ENCODE peak calls at places on chromosomes 3 and 15, in eight cellular contexts. R is PC-9, Y is fibroblast of lung, H is ovary, C is AG04449, O is stomach, T is fibroblast of pulmonary artery, U is left ventricle myocardium inferior. I is an unnamed sample.

GRCh38 chr3:115804722-115805121 is 181.4 kb downstream of the GAP43 start:
- DNase-seq in R (no peak), Y (peak; percentile 92), H (no peak), C (peak; percentile 73), O (no peak), T (peak; percentile 92), U (no peak), I (no peak)

GRCh38 chr3:16066975-16067374 is 107.5 kb upstream of the GALNT15 start:
- DNase-seq in R (no peak), Y (peak; percentile 68), H (no peak), C (peak; percentile 99), O (no peak), T (peak; percentile 77), U (no peak), I (no peak)

GRCh38 chr15:65331811-65332210 is 27.3 kb downstream of the RNU5B-1 start:
- DNase-seq in R (no peak), Y (no peak), H (no peak), C (no peak), O (no peak), T (no peak), U (no peak), I (no peak)

GRCh38 chr3:145673790-145674189 is 487.2 kb downstream of the PLOD2 start:
- DNase-seq in R (no peak), Y (no peak), H (no peak), C (no peak), O (no peak), T (no peak), U (no peak), I (no peak)

GRCh38 chr3:14583543-14584091 is 43.5 kb upstream of the GRIP2 start:
- DNase-seq in R (no peak), Y (no peak), H (no peak), C (no peak), O (no peak), T (no peak), U (no peak), I (no peak)

GRCh38 chr3:103862415-103862814 is 1427.6 kb downstream of the ZPLD1 start:
- DNase-seq in R (no peak), Y (no peak), H (no peak), C (no peak), O (no peak), T (no peak), U (no peak), I (no peak)

GRCh38 chr3:149377408-149378111 is at the start of gene TM4SF1:
- DNase-seq in R (peak; percentile 88), Y (peak; percentile 90), H (peak; percentile 66), C (no peak), O (peak; percentile 65), T (peak; percentile 99), U (peak; percentile 68), I (peak; percentile 97)

GRCh38 chr15:49734831-49735508 is 114.1 kb downstream of the DTWD1 start:
- DNase-seq in R (no peak), Y (no peak), H (no peak), C (no peak), O (no peak), T (no peak), U (no peak), I (no peak)

GRCh38 chr3:53375019-53375418 is 27.7 kb upstream of the DCP1A start:
- DNase-seq in R (peak; percentile 28), Y (peak; percentile 64), H (peak; percentile 28), C (no peak), O (peak; percentile 70), T (peak; percentile 73), U (peak; percentile 36), I (peak; percentile 85)

GRCh38 chr3:94990952-94991705 is 928.3 kb downstream of the NSUN3 start:
- DNase-seq in R (no peak), Y (no peak), H (no peak), C (no peak), O (no peak), T (no peak), U (no peak), I (no peak)

GRCh38 chr15:33540174-33540573 is 229.4 kb downstream of the RYR3 start:
- DNase-seq in R (no peak), Y (no peak), H (no peak), C (no peak), O (no peak), T (no peak), U (no peak), I (no peak)

GRCh38 chr3:24680214-24680967 is 185.7 kb upstream of the THRB start:
- DNase-seq in R (peak; percentile 12), Y (peak; percentile 37), H (peak; percentile 67), C (no peak), O (peak; percentile 66), T (peak; percentile 62), U (peak; percentile 59), I (peak; percentile 84)

GRCh38 chr15:73955326-73955725 is 29.1 kb downstream of the LOXL1 start:
- DNase-seq in R (no peak), Y (no peak), H (no peak), C (no peak), O (no peak), T (no peak), U (no peak), I (no peak)

GRCh38 chr15:47135279-47135678 is 582.0 kb upstream of the SEMA6D start:
- DNase-seq in R (no peak), Y (no peak), H (no peak), C (no peak), O (no peak), T (no peak), U (no peak), I (no peak)

GRCh38 chr3:134430174-134430573 is 55.6 kb downstream of the ANAPC13 start:
- DNase-seq in R (no peak), Y (no peak), H (no peak), C (no peak), O (no peak), T (no peak), U (no peak), I (no peak)

GRCh38 chr3:134425943-134426342 is 51.7 kb upstream of the AMOTL2 start:
- DNase-seq in R (no peak), Y (no peak), H (no peak), C (no peak), O (no peak), T (no peak), U (no peak), I (no peak)

GRCh38 chr3:134428396-134428795 is 54.1 kb upstream of the AMOTL2 start:
- DNase-seq in R (no peak), Y (peak; percentile 13), H (no peak), C (no peak), O (no peak), T (no peak), U (no peak), I (no peak)

GRCh38 chr3:134427400-134428111 is 53.3 kb upstream of the AMOTL2 start:
- DNase-seq in R (peak; percentile 93), Y (peak; percentile 98), H (no peak), C (peak; percentile 99), O (no peak), T (peak; percentile 97), U (no peak), I (peak; percentile 86)

GRCh38 chr3:134426660-134427181 is 52.5 kb upstream of the AMOTL2 start:
- DNase-seq in R (no peak), Y (peak; percentile 79), H (no peak), C (no peak), O (no peak), T (peak; percentile 35), U (no peak), I (no peak)
- TF ChIP-seq CTCF in R (no peak), Y (no peak), H (no peak), C (no peak), O (no peak), T (no peak), U (no peak), I (no peak)

DNA sequence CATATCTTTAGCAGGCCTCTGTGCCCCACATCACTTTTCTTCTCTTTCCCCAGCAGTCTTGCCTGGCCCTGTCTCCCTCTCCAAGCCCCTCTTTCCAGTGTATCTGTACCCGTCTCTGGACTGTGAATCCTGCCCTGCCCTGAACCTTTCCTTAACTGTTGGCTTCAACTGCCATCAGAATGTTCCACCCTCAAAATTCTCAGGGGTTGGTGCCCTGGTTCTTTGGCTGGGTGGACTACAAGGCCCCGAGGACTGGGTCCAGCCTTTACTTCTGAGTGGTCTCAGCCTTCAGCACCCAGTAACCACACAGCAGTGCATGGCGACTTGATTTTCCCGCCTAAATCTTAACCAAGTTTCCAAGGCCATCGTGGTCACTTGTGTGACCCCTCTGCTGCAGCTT is 333.5 kb upstream of the RGMA start:
- DNase-seq in R (no peak), Y (no peak), H (no peak), C (no peak), O (no peak), T (no peak), U (no peak), I (no peak)
- TF ChIP-seq CTCF in R (no peak), Y (no peak), H (no peak), C (no peak), O (no peak), T (no peak), U (no peak), I (no peak)

GRCh38 chr15:81400640-81401236 is 26.7 kb upstream of the TMC3 start:
- DNase-seq in R (no peak), Y (peak; percentile 76), H (no peak), C (no peak), O (no peak), T (peak; percentile 81), U (no peak), I (peak; percentile 33)
- TF ChIP-seq CTCF in R (peak; percentile 74), Y (peak; percentile 80), H (peak; percentile 49), C (peak; percentile 65), O (no peak), T (peak; percentile 77), U (peak; percentile 86), I (peak; percentile 39)

GRCh38 chr3:13160619-13161018 is 87.4 kb upstream of the IQSEC1 start:
- DNase-seq in R (no peak), Y (no peak), H (no peak), C (no peak), O (no peak), T (no peak), U (no peak), I (no peak)

GRCh38 chr3:13161771-13162535 is 88.7 kb upstream of the IQSEC1 start:
- DNase-seq in R (no peak), Y (no peak), H (no peak), C (no peak), O (no peak), T (no peak), U (no peak), I (no peak)

GRCh38 chr3:13159890-13160289 is 86.7 kb upstream of the IQSEC1 start:
- DNase-seq in R (peak; percentile 27), Y (no peak), H (no peak), C (no peak), O (no peak), T (no peak), U (no peak), I (no peak)

GRCh38 chr3:13162550-13163320 is 89.5 kb upstream of the IQSEC1 start:
- DNase-seq in R (no peak), Y (no peak), H (no peak), C (no peak), O (no peak), T (no peak), U (no peak), I (no peak)

DNA sequence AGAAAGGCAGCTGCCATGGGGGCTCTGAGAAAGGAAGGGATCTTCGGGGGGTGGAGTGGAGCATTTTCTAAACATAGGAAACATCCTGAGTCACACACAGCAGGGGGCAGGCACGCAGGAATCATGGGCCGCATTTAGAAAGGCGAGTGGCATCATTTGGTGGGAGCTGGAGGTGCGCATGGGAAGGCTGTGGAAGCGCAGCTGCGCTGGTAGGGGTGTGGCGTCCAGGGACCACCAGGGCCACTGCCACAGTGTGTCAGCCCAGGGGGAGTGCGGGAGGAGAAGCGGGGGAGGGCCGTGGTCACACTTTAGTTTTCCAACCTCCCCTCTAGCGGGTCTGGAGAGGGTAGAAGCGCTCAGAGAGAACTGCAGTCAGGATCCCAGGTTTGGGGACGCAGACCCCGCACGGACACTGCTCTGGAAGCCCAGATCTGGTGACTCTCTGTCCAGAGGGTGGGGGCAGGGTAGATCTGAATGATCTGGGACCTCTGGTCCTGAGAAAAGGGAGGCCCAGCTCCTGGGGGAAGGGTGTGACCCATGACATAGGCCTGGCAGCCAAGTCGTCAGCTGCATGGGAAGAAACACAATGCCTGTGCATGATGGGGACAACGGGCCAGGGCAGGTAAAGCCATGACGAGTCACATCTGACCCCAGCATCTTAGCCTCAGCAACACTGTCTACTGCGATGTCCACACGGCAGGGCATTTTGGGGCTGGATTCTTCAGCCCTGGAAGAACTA is 88.0 kb upstream of the IQSEC1 start:
- DNase-seq in R (peak; percentile 16), Y (no peak), H (no peak), C (no peak), O (no peak), T (no peak), U (no peak), I (no peak)
- TF ChIP-seq CTCF in R (no peak), Y (no peak), H (no peak), C (no peak), O (no peak), T (no peak), U (no peak), I (no peak)